ENCODE peak calls at places on chromosomes 13 and 19, in five cellular contexts. One of them, this sample, is unnamed.

GRCh38 chr13:99528547-99528946 is 27.3 kb downstream of the TM9SF2 start:
- DNase-seq in H9: no peak
- DNase-seq in H1: no peak
- DNase-seq in IMR-90: no peak
- DNase-seq in neuronal stem cell: no peak
- DNase-seq in this sample: no peak

GRCh38 chr19:55579766-55580621 is 654 bp downstream of the ZNF579 start:
- DNase-seq in H9: peak
- DNase-seq in H1: peak
- DNase-seq in IMR-90: peak
- DNase-seq in neuronal stem cell: no peak
- DNase-seq in this sample: peak

GRCh38 chr13:87172166-87172825 is 498.9 kb upstream of the SLITRK5 start:
- DNase-seq in H9: no peak
- DNase-seq in H1: no peak
- DNase-seq in IMR-90: no peak
- DNase-seq in neuronal stem cell: no peak
- DNase-seq in this sample: peak

GRCh38 chr19:11556634-11557420 is 2.2 kb downstream of the ELOF1 start:
- DNase-seq in H9: no peak
- DNase-seq in H1: no peak
- DNase-seq in IMR-90: no peak
- DNase-seq in neuronal stem cell: no peak
- DNase-seq in this sample: no peak

GRCh38 chr19:1259206-1259872 is 9.8 kb upstream of the CIRBP start:
- DNase-seq in H9: peak
- DNase-seq in H1: no peak
- DNase-seq in IMR-90: peak
- DNase-seq in neuronal stem cell: no peak
- DNase-seq in this sample: peak

GRCh38 chr19:13150187-13150918 is at the start of the genes IER2 and STX10:
- DNase-seq in H9: peak
- DNase-seq in H1: peak
- DNase-seq in IMR-90: peak
- DNase-seq in neuronal stem cell: peak
- DNase-seq in this sample: peak

GRCh38 chr13:91247768-91248167 is 99.7 kb upstream of the MIR17HG start:
- DNase-seq in H9: no peak
- DNase-seq in H1: no peak
- DNase-seq in IMR-90: no peak
- DNase-seq in neuronal stem cell: peak
- DNase-seq in this sample: no peak

GRCh38 chr19:16660763-16661479 is at the start of gene TMEM38A:
- DNase-seq in H9: peak
- DNase-seq in H1: peak
- DNase-seq in IMR-90: no peak
- DNase-seq in neuronal stem cell: peak
- DNase-seq in this sample: no peak

GRCh38 chr13:28094311-28094710 is 6.1 kb downstream of the FLT3 start:
- DNase-seq in H9: no peak
- DNase-seq in H1: no peak
- DNase-seq in IMR-90: no peak
- DNase-seq in neuronal stem cell: no peak
- DNase-seq in this sample: no peak

GRCh38 chr19:29764322-29764721 is 47.5 kb upstream of the CCNE1 start:
- DNase-seq in H9: no peak
- DNase-seq in H1: no peak
- DNase-seq in IMR-90: no peak
- DNase-seq in neuronal stem cell: no peak
- DNase-seq in this sample: no peak

GRCh38 chr13:73870036-73870741 is 264.0 kb downstream of the KLF12 start:
- DNase-seq in H9: no peak
- DNase-seq in H1: no peak
- DNase-seq in IMR-90: peak
- DNase-seq in neuronal stem cell: no peak
- DNase-seq in this sample: no peak

GRCh38 chr13:97005631-97006262 is 11.5 kb upstream of the OXGR1 start:
- DNase-seq in H9: no peak
- DNase-seq in H1: no peak
- DNase-seq in IMR-90: peak
- DNase-seq in neuronal stem cell: no peak
- DNase-seq in this sample: no peak

GRCh38 chr13:97003071-97003470 is 8.8 kb upstream of the OXGR1 start:
- DNase-seq in H9: no peak
- DNase-seq in H1: no peak
- DNase-seq in IMR-90: no peak
- DNase-seq in neuronal stem cell: no peak
- DNase-seq in this sample: no peak

GRCh38 chr13:97002581-97002980 is 8.3 kb upstream of the OXGR1 start:
- DNase-seq in H9: no peak
- DNase-seq in H1: no peak
- DNase-seq in IMR-90: no peak
- DNase-seq in neuronal stem cell: no peak
- DNase-seq in this sample: no peak

GRCh38 chr13:97004886-97005285 is 10.6 kb upstream of the OXGR1 start:
- DNase-seq in H9: no peak
- DNase-seq in H1: no peak
- DNase-seq in IMR-90: no peak
- DNase-seq in neuronal stem cell: no peak
- DNase-seq in this sample: no peak

DNA sequence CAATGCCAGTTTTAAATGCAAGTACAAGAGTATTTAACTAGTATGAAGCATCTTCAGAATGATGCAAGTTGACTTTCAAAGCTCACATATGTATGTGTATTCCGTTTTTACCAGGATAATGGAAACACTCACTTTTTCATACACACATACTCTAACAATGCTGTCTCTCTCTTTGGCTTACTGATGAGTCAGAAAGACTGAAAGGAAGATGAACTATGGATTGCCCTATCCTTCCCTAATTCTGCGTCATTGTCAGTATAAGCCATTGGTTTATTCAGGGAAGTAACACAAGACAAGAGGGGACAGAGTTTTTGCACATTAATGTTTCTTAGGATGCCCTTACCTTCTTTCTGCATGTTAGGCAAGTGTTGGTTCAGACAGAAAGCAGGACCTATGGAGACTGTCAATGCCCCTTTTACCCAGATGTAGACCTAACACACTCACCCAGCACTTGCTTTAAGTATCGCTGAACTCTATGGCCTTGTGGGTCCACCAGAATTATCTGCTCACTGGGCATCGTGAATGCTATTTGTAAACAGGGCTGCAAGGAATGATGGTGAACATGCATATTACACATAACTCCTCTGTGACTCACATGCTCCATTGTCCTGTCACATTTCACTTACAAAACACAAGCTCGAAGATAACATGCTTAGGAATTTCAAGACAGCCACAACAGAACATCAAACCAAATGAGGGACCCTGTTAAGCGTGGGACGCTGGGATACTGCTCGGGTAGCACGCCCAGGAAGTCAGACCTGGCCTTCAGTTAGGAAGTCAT is 10.0 kb upstream of the OXGR1 start:
- DNase-seq in H9: no peak
- DNase-seq in H1: no peak
- DNase-seq in IMR-90: peak
- DNase-seq in neuronal stem cell: no peak
- DNase-seq in this sample: peak
- H2AK5ac ChIP-seq in H9: no peak
- H2AK5ac ChIP-seq in H1: no peak
- H2AK5ac ChIP-seq in IMR-90: no peak
- H2AK5ac ChIP-seq in neuronal stem cell: no peak
- H2AK5ac ChIP-seq in this sample: no peak

GRCh38 chr19:51568456-51568855 is 2.6 kb upstream of the ZNF175 start:
- DNase-seq in H9: no peak
- DNase-seq in H1: no peak
- DNase-seq in IMR-90: no peak
- DNase-seq in neuronal stem cell: no peak
- DNase-seq in this sample: no peak

GRCh38 chr19:51565583-51565982 is 5.5 kb upstream of the ZNF175 start:
- DNase-seq in H9: no peak
- DNase-seq in H1: no peak
- DNase-seq in IMR-90: no peak
- DNase-seq in neuronal stem cell: no peak
- DNase-seq in this sample: no peak

GRCh38 chr19:51567583-51567982 is 3.5 kb upstream of the ZNF175 start:
- DNase-seq in H9: no peak
- DNase-seq in H1: no peak
- DNase-seq in IMR-90: no peak
- DNase-seq in neuronal stem cell: no peak
- DNase-seq in this sample: no peak

GRCh38 chr19:51566489-51567100 is 4.5 kb upstream of the ZNF175 start:
- DNase-seq in H9: no peak
- DNase-seq in H1: no peak
- DNase-seq in IMR-90: no peak
- DNase-seq in neuronal stem cell: no peak
- DNase-seq in this sample: no peak

GRCh38 chr19:51564791-51565190 is 6.3 kb upstream of the ZNF175 start:
- DNase-seq in H9: peak
- DNase-seq in H1: no peak
- DNase-seq in IMR-90: no peak
- DNase-seq in neuronal stem cell: no peak
- DNase-seq in this sample: peak
- H2AK5ac ChIP-seq in H9: no peak
- H2AK5ac ChIP-seq in H1: no peak
- H2AK5ac ChIP-seq in IMR-90: no peak
- H2AK5ac ChIP-seq in neuronal stem cell: no peak
- H2AK5ac ChIP-seq in this sample: no peak

GRCh38 chr19:37991176-37991835 is 84.3 kb downstream of the SIPA1L3 start:
- DNase-seq in H9: no peak
- DNase-seq in H1: no peak
- DNase-seq in IMR-90: no peak
- DNase-seq in neuronal stem cell: no peak
- DNase-seq in this sample: no peak

GRCh38 chr19:37991841-37992248 is 84.8 kb downstream of the SIPA1L3 start:
- DNase-seq in H9: no peak
- DNase-seq in H1: no peak
- DNase-seq in IMR-90: no peak
- DNase-seq in neuronal stem cell: no peak
- DNase-seq in this sample: peak

GRCh38 chr19:37990362-37990761 is 83.4 kb downstream of the SIPA1L3 start:
- DNase-seq in H9: peak
- DNase-seq in H1: peak
- DNase-seq in IMR-90: no peak
- DNase-seq in neuronal stem cell: no peak
- DNase-seq in this sample: peak

GRCh38 chr19:37994823-37995130 is 87.8 kb downstream of the SIPA1L3 start:
- DNase-seq in H9: no peak
- DNase-seq in H1: no peak
- DNase-seq in IMR-90: no peak
- DNase-seq in neuronal stem cell: no peak
- DNase-seq in this sample: no peak

GRCh38 chr19:37992761-37993160 is 85.8 kb downstream of the SIPA1L3 start:
- DNase-seq in H9: no peak
- DNase-seq in H1: no peak
- DNase-seq in IMR-90: no peak
- DNase-seq in neuronal stem cell: no peak
- DNase-seq in this sample: no peak
- H2AK5ac ChIP-seq in H9: no peak
- H2AK5ac ChIP-seq in H1: peak
- H2AK5ac ChIP-seq in IMR-90: peak
- H2AK5ac ChIP-seq in neuronal stem cell: no peak
- H2AK5ac ChIP-seq in this sample: no peak

GRCh38 chr19:41228486-41228885 is 9.5 kb downstream of the AXL start:
- DNase-seq in H9: no peak
- DNase-seq in H1: no peak
- DNase-seq in IMR-90: no peak
- DNase-seq in neuronal stem cell: no peak
- DNase-seq in this sample: no peak
- H2AK5ac ChIP-seq in H9: no peak
- H2AK5ac ChIP-seq in H1: peak
- H2AK5ac ChIP-seq in IMR-90: no peak
- H2AK5ac ChIP-seq in neuronal stem cell: no peak
- H2AK5ac ChIP-seq in this sample: no peak

DNA sequence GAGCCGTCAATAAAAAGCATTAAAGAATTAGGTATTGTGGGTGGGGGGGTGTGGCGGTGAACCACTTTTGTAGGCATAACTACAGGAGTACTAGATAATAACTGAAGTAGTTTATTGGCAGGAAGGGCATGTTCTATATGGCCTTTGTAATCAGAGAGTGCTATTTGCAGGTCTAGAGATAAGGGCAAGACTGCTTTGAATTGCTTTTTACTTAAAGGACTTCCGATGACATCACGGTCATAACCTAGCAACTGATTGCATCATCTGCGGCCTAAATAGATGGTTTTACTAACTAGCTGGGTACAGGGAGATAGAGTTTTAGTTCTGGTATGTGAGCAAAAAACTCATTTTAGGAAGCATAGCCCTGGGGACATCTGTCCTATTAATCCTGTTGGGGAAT is 24.7 kb downstream of the METTL21C start:
- DNase-seq in H9: no peak
- DNase-seq in H1: no peak
- DNase-seq in IMR-90: no peak
- DNase-seq in neuronal stem cell: no peak
- DNase-seq in this sample: no peak
- H2AK5ac ChIP-seq in H9: no peak
- H2AK5ac ChIP-seq in H1: no peak
- H2AK5ac ChIP-seq in IMR-90: no peak
- H2AK5ac ChIP-seq in neuronal stem cell: no peak
- H2AK5ac ChIP-seq in this sample: no peak

DNA sequence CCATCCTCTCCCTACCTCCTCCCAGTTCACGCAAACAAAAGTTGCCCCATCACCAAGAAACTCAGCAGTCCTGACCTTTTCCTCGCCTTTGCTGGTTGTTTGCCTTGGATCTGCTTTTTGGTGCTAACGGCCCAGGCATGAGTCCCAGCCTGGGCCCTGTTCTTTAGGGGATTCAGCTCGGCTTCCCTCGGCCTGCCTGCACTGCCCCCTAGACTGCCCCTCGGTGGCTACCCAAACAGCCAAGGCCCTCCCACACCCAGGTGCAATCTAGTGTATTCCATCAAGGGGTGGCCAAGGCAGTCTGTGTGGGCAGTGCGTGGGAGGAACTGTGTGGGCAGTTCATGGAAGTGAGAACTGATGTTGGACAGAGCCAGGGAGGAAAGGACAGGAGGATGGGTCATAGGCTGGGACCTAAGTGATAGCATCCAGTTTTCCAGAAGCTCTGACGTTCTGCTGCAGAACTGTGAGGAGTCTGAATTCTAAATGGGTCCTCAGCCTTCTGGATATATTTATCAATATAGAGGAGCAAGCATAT is 255.6 kb downstream of the DLEU7 start:
- DNase-seq in H9: no peak
- DNase-seq in H1: no peak
- DNase-seq in IMR-90: no peak
- DNase-seq in neuronal stem cell: no peak
- DNase-seq in this sample: no peak
- H2AK5ac ChIP-seq in H9: no peak
- H2AK5ac ChIP-seq in H1: no peak
- H2AK5ac ChIP-seq in IMR-90: no peak
- H2AK5ac ChIP-seq in neuronal stem cell: no peak
- H2AK5ac ChIP-seq in this sample: no peak

GRCh38 chr13:40453666-40454030 is 212.8 kb downstream of the FOXO1 start:
- DNase-seq in H9: no peak
- DNase-seq in H1: no peak
- DNase-seq in IMR-90: no peak
- DNase-seq in neuronal stem cell: no peak
- DNase-seq in this sample: peak
- H2AK5ac ChIP-seq in H9: no peak
- H2AK5ac ChIP-seq in H1: no peak
- H2AK5ac ChIP-seq in IMR-90: no peak
- H2AK5ac ChIP-seq in neuronal stem cell: no peak
- H2AK5ac ChIP-seq in this sample: no peak

GRCh38 chr13:30714629-30715028 is 20.7 kb upstream of the ALOX5AP start:
- DNase-seq in H9: no peak
- DNase-seq in H1: no peak
- DNase-seq in IMR-90: no peak
- DNase-seq in neuronal stem cell: no peak
- DNase-seq in this sample: no peak
- H2AK5ac ChIP-seq in H9: no peak
- H2AK5ac ChIP-seq in H1: no peak
- H2AK5ac ChIP-seq in IMR-90: peak
- H2AK5ac ChIP-seq in neuronal stem cell: no peak
- H2AK5ac ChIP-seq in this sample: no peak

This sample was measured in mesendoderm.